ENCODE peak calls at places on chromosomes 7 and 10, in four cellular contexts. J is stromal cell of bone marrow; D is A549; N is stimulated activated CD4-positive, alpha-beta T cell treated with anti-CD3 and anti-CD28 coated beads, Interleukin-15, amount 100 ng/mL, for 24 hours. A is an unnamed sample.
A peak's percentile ranks its signal among the peaks of the same experiment; 100 is the strongest.

GRCh38 chr10:96236090-96236478 is 35.3 kb downstream of the BLNK start:
- DNase-seq in J (no peak), D (no peak), N (no peak), A (no peak)

GRCh38 chr10:43980313-43980712 is 331.6 kb upstream of the ZNF32 start:
- DNase-seq in J (no peak), D (no peak), N (no peak), A (no peak)

GRCh38 chr7:21191317-21192073 is 236.4 kb upstream of the SP4 start:
- DNase-seq in J (no peak), D (no peak), N (no peak), A (no peak)

GRCh38 chr10:78162867-78163266 is 129.2 kb downstream of the RPS24 start:
- DNase-seq in J (no peak), D (no peak), N (no peak), A (no peak)

GRCh38 chr10:61904711-61905445 is 3.4 kb downstream of the ARID5B start:
- DNase-seq in J (peak; percentile 76), D (peak; percentile 47), N (peak; percentile 69), A (no peak)

GRCh38 chr10:24866615-24867583 is 85.5 kb downstream of the PRTFDC1 start:
- DNase-seq in J (peak; percentile 61), D (peak; percentile 58), N (no peak), A (no peak)

GRCh38 chr7:133023370-133024075 is 58.4 kb downstream of the CHCHD3 start:
- DNase-seq in J (no peak), D (no peak), N (no peak), A (no peak)

GRCh38 chr7:22375359-22376048 is 18.6 kb upstream of the RAPGEF5 start:
- DNase-seq in J (no peak), D (no peak), N (no peak), A (no peak)

GRCh38 chr7:24834150-24834798 is 77.0 kb upstream of the GSDME start:
- DNase-seq in J (no peak), D (no peak), N (no peak), A (no peak)

GRCh38 chr7:128266891-128267839 is 26.1 kb downstream of the LEP start:
- DNase-seq in J (peak; percentile 36), D (no peak), N (no peak), A (no peak)

GRCh38 chr10:49652416-49653385 is 26.8 kb upstream of the C10orf53 start:
- DNase-seq in J (no peak), D (no peak), N (no peak), A (no peak)

GRCh38 chr10:124356706-124357582 is 61.8 kb downstream of the OAT start:
- DNase-seq in J (no peak), D (no peak), N (no peak), A (no peak)

GRCh38 chr7:38744746-38745145 is 113.6 kb upstream of the AMPH start:
- DNase-seq in J (peak; percentile 17), D (no peak), N (no peak), A (no peak)

GRCh38 chr10:117511601-117512390 is 30.8 kb upstream of the EMX2 start:
- DNase-seq in J (no peak), D (no peak), N (no peak), A (no peak)

GRCh38 chr10:80429521-80429966 is 21.2 kb downstream of the PRXL2A start:
- DNase-seq in J (no peak), D (peak; percentile 87), N (no peak), A (no peak)

GRCh38 chr7:128740996-128741395 is 1.8 kb downstream of the CALU start:
- DNase-seq in J (no peak), D (no peak), N (no peak), A (no peak)

GRCh38 chr7:43362652-43363428 is 220.1 kb upstream of the STK17A start:
- DNase-seq in J (no peak), D (peak; percentile 12), N (no peak), A (no peak)

GRCh38 chr10:117168135-117168674 is 29.1 kb upstream of the KCNK18 start:
- DNase-seq in J (no peak), D (peak; percentile 62), N (peak; percentile 80), A (peak; percentile 82)

GRCh38 chr10:130038019-130038555 is 72.5 kb downstream of the C10orf143 start:
- DNase-seq in J (no peak), D (no peak), N (no peak), A (no peak)

GRCh38 chr7:730501-731439 is 3.7 kb upstream of the PRKAR1B start:
- DNase-seq in J (no peak), D (no peak), N (no peak), A (peak; percentile 45)

GRCh38 chr10:49334993-49335972 is 36.3 kb downstream of the C10orf71 start:
- DNase-seq in J (no peak), D (no peak), N (no peak), A (no peak)

A was measured in frontal cortex.